ENCODE peak calls at places on chromosomes 13 and 19, in nine cellular contexts. G is ecto neural progenitor cell; L is RCC 7860; A is neural crest cell; C is activated T-helper 1 cell treated with anti-CD3 and anti-CD28 coated beads, Interleukin-2, amount 50 U/mL, for 16 hours; N is mesothelial cell of epicardium; V is AG08395; R is right atrium auricular region; Q is PC-9. P is an unnamed sample.

GRCh38 chr13:49585220-49586157 is at the start of gene RCBTB1:
- DNase-seq in L (peak), R (peak), Q (peak), G (peak), V (peak), N (peak), C (peak), A (peak), P (peak)

GRCh38 chr13:36475468-36475867 is 43.2 kb downstream of the CCNA1 start:
- DNase-seq in C (no peak), V (no peak), G (no peak), N (no peak), L (no peak), R (no peak), Q (peak), A (no peak), P (no peak)

GRCh38 chr13:34523401-34523800 is 418.7 kb upstream of the NBEA start:
- DNase-seq in R (no peak), A (no peak), N (no peak), Q (peak), V (peak), G (no peak), C (no peak), L (no peak), P (no peak)

GRCh38 chr13:52848455-52849190 is at the start of gene PCDH8:
- DNase-seq in N (peak), Q (no peak), L (no peak), C (no peak), R (no peak), G (peak), V (no peak), A (peak), P (no peak)

GRCh38 chr13:51000576-51001260 is 91.1 kb downstream of the RNASEH2B start:
- DNase-seq in C (no peak), N (no peak), V (peak), Q (no peak), L (no peak), R (peak), G (no peak), A (no peak), P (no peak)

GRCh38 chr13:111403266-111403665 is 82.8 kb downstream of the TEX29 start:
- DNase-seq in G (no peak), A (no peak), Q (no peak), N (no peak), R (no peak), L (no peak), V (no peak), C (no peak), P (no peak)

GRCh38 chr13:75761373-75761772 is 125.2 kb downstream of the LMO7 start:
- DNase-seq in V (no peak), L (no peak), Q (no peak), N (no peak), G (no peak), C (no peak), A (no peak), R (no peak), P (no peak)

GRCh38 chr13:114319441-114319871 is 5.2 kb downstream of the CHAMP1 start:
- DNase-seq in A (no peak), L (no peak), R (no peak), C (no peak), G (no peak), N (no peak), Q (no peak), V (peak), P (no peak)

GRCh38 chr19:44548736-44549135 is 19.3 kb upstream of the CEACAM20 start:
- DNase-seq in L (peak), G (no peak), V (peak), Q (no peak), R (peak), C (no peak), A (no peak), N (no peak), P (peak)

GRCh38 chr13:69296130-69296529 is 811.5 kb upstream of the ATXN8OS start:
- DNase-seq in Q (peak), G (no peak), C (no peak), N (no peak), A (no peak), L (no peak), V (no peak), R (no peak), P (no peak)

GRCh38 chr19:14089412-14089661 is 1.2 kb downstream of the SAMD1 start:
- DNase-seq in R (no peak), V (no peak), A (no peak), C (no peak), N (no peak), L (no peak), Q (no peak), G (no peak), P (no peak)

GRCh38 chr13:48536851-48537250 is 4.0 kb upstream of the RCBTB2 start:
- DNase-seq in Q (no peak), R (no peak), G (no peak), C (no peak), L (no peak), N (no peak), V (no peak), A (no peak), P (no peak)

GRCh38 chr19:41462497-41462896 is 19.5 kb downstream of the ERICH4 start:
- DNase-seq in C (no peak), R (no peak), G (no peak), N (no peak), L (no peak), A (no peak), Q (no peak), V (no peak), P (no peak)

GRCh38 chr13:76533251-76533650 is 353.0 kb downstream of the KCTD12 start:
- DNase-seq in V (no peak), Q (no peak), G (no peak), R (no peak), C (no peak), N (no peak), A (no peak), L (no peak), P (no peak)

GRCh38 chr19:17325881-17326594 is 8.6 kb downstream of the ANO8 start:
- DNase-seq in N (no peak), G (no peak), C (no peak), A (no peak), V (no peak), L (no peak), R (peak), Q (no peak), P (no peak)

GRCh38 chr19:47227347-47228167 is 3.4 kb downstream of the BBC3 start:
- DNase-seq in Q (peak), G (peak), V (peak), R (peak), A (peak), C (no peak), L (peak), N (peak), P (peak)

GRCh38 chr13:97284558-97284957 is 62.4 kb downstream of the MBNL2 start:
- DNase-seq in Q (no peak), R (no peak), G (no peak), N (no peak), L (no peak), C (no peak), A (no peak), V (peak), P (no peak)

GRCh38 chr19:19463348-19464117 is 51.8 kb downstream of the TSSK6 start:
- DNase-seq in L (no peak), A (no peak), Q (no peak), R (peak), C (no peak), V (peak), G (no peak), N (no peak), P (no peak)